ENCODE peak calls at places on chromosomes 4 and X, in eight cellular contexts. One of them, this sample, is unnamed. For H3K36me3, the result is how much of the 10 kb centered on the place peaks cover.

GRCh38 chrX:39601193-39602085 is 496.3 kb downstream of the BCOR start:
- DNase-seq in psoas muscle: no peak
- DNase-seq in IMR-90: no peak
- DNase-seq in mucosa of descending colon: no peak
- DNase-seq in GM23338: no peak
- DNase-seq in Peyer's patch: no peak
- DNase-seq in astrocyte: no peak
- DNase-seq in lower lobe of right lung: no peak
- DNase-seq in this sample: no peak

GRCh38 chr4:81069706-81070331 is 39.3 kb downstream of the BMP3 start:
- DNase-seq in mucosa of descending colon: peak
- DNase-seq in lower lobe of right lung: no peak
- DNase-seq in psoas muscle: no peak
- DNase-seq in GM23338: peak
- DNase-seq in astrocyte: peak
- DNase-seq in IMR-90: peak
- DNase-seq in Peyer's patch: peak
- DNase-seq in this sample: peak

GRCh38 chr4:113537183-113537977 is 224.2 kb downstream of the CAMK2D start:
- DNase-seq in lower lobe of right lung: no peak
- DNase-seq in mucosa of descending colon: no peak
- DNase-seq in psoas muscle: no peak
- DNase-seq in IMR-90: no peak
- DNase-seq in GM23338: no peak
- DNase-seq in Peyer's patch: no peak
- DNase-seq in astrocyte: no peak
- DNase-seq in this sample: no peak

GRCh38 chr4:133320576-133321170 is 171.6 kb downstream of the PCDH10 start:
- DNase-seq in IMR-90: peak
- DNase-seq in Peyer's patch: no peak
- DNase-seq in GM23338: peak
- DNase-seq in astrocyte: peak
- DNase-seq in psoas muscle: no peak
- DNase-seq in mucosa of descending colon: peak
- DNase-seq in lower lobe of right lung: no peak
- DNase-seq in this sample: no peak

GRCh38 chr4:13492752-13493151 is 8.6 kb upstream of the RAB28 start:
- DNase-seq in Peyer's patch: no peak
- DNase-seq in psoas muscle: no peak
- DNase-seq in mucosa of descending colon: no peak
- DNase-seq in lower lobe of right lung: no peak
- DNase-seq in astrocyte: no peak
- DNase-seq in GM23338: no peak
- DNase-seq in IMR-90: no peak
- DNase-seq in this sample: no peak

GRCh38 chr4:128556756-128557155 is 252.7 kb upstream of the JADE1 start:
- DNase-seq in mucosa of descending colon: no peak
- DNase-seq in Peyer's patch: no peak
- DNase-seq in lower lobe of right lung: no peak
- DNase-seq in IMR-90: no peak
- DNase-seq in GM23338: no peak
- DNase-seq in psoas muscle: no peak
- DNase-seq in astrocyte: peak
- DNase-seq in this sample: no peak

GRCh38 chrX:135437867-135438733 is 16.4 kb downstream of the SMIM10L2A start:
- DNase-seq in IMR-90: no peak
- DNase-seq in lower lobe of right lung: no peak
- DNase-seq in mucosa of descending colon: no peak
- DNase-seq in psoas muscle: no peak
- DNase-seq in GM23338: peak
- DNase-seq in astrocyte: no peak
- DNase-seq in Peyer's patch: no peak
- DNase-seq in this sample: no peak

GRCh38 chrX:126238220-126238619 is 72.1 kb upstream of the DCAF12L2 start:
- DNase-seq in mucosa of descending colon: no peak
- DNase-seq in lower lobe of right lung: no peak
- DNase-seq in Peyer's patch: no peak
- DNase-seq in astrocyte: no peak
- DNase-seq in GM23338: no peak
- DNase-seq in psoas muscle: no peak
- DNase-seq in IMR-90: no peak
- DNase-seq in this sample: no peak

GRCh38 chrX:72060196-72060974 is 71.3 kb downstream of the RTL5 start:
- DNase-seq in mucosa of descending colon: no peak
- DNase-seq in IMR-90: peak
- DNase-seq in psoas muscle: no peak
- DNase-seq in GM23338: peak
- DNase-seq in Peyer's patch: no peak
- DNase-seq in astrocyte: no peak
- DNase-seq in lower lobe of right lung: no peak
- DNase-seq in this sample: no peak

GRCh38 chrX:31126205-31126604 is 54.4 kb upstream of the FTHL17 start:
- DNase-seq in IMR-90: peak
- DNase-seq in psoas muscle: no peak
- DNase-seq in GM23338: peak
- DNase-seq in astrocyte: peak
- DNase-seq in mucosa of descending colon: no peak
- DNase-seq in lower lobe of right lung: no peak
- DNase-seq in Peyer's patch: no peak
- DNase-seq in this sample: no peak

GRCh38 chrX:31132803-31133202 is 61.0 kb upstream of the FTHL17 start:
- DNase-seq in GM23338: no peak
- DNase-seq in lower lobe of right lung: no peak
- DNase-seq in IMR-90: no peak
- DNase-seq in psoas muscle: no peak
- DNase-seq in Peyer's patch: no peak
- DNase-seq in mucosa of descending colon: no peak
- DNase-seq in astrocyte: no peak
- DNase-seq in this sample: no peak

GRCh38 chrX:31130457-31131215 is 58.8 kb upstream of the FTHL17 start:
- DNase-seq in lower lobe of right lung: no peak
- DNase-seq in mucosa of descending colon: no peak
- DNase-seq in IMR-90: no peak
- DNase-seq in Peyer's patch: no peak
- DNase-seq in GM23338: no peak
- DNase-seq in psoas muscle: no peak
- DNase-seq in astrocyte: no peak
- DNase-seq in this sample: no peak

GRCh38 chrX:31127716-31128115 is 55.9 kb upstream of the FTHL17 start:
- DNase-seq in GM23338: no peak
- DNase-seq in mucosa of descending colon: no peak
- DNase-seq in psoas muscle: no peak
- DNase-seq in lower lobe of right lung: no peak
- DNase-seq in IMR-90: no peak
- DNase-seq in astrocyte: no peak
- DNase-seq in Peyer's patch: no peak
- DNase-seq in this sample: no peak

GRCh38 chrX:31128849-31129248 is 57.0 kb upstream of the FTHL17 start:
- DNase-seq in mucosa of descending colon: no peak
- DNase-seq in IMR-90: no peak
- DNase-seq in psoas muscle: no peak
- DNase-seq in lower lobe of right lung: no peak
- DNase-seq in astrocyte: no peak
- DNase-seq in GM23338: no peak
- DNase-seq in Peyer's patch: no peak
- DNase-seq in this sample: no peak
- H3K36me3 ChIP-seq in mucosa of descending colon: under half
- H3K36me3 ChIP-seq in IMR-90: under half
- H3K36me3 ChIP-seq in psoas muscle: under half
- H3K36me3 ChIP-seq in lower lobe of right lung: under half
- H3K36me3 ChIP-seq in astrocyte: under half
- H3K36me3 ChIP-seq in GM23338: under half
- H3K36me3 ChIP-seq in Peyer's patch: under half
- H3K36me3 ChIP-seq in this sample: under half

DNA sequence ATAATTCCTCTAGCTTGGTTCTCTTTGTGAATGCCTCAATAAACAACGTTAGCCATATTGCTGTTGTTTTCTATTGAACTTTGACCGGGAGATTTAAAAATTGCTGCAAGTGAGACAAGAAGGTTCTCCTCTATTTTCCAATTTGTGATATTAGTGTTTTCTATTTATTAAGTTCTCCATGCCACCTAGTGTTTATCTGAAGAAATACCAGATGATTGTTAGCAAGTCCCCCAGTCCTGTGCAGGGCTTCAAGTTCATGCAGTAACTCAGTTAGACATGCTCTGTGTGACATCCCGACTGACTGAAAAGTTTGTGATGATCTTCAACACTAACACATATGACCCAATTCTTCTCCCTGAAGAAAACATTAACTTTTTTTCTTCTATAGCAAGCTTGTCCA is 31.5 kb upstream of the TFDP3 start:
- DNase-seq in IMR-90: no peak
- DNase-seq in lower lobe of right lung: no peak
- DNase-seq in GM23338: no peak
- DNase-seq in Peyer's patch: no peak
- DNase-seq in psoas muscle: no peak
- DNase-seq in astrocyte: no peak
- DNase-seq in mucosa of descending colon: no peak
- DNase-seq in this sample: no peak
- TF ChIP-seq CTCF in IMR-90: peak
- TF ChIP-seq CTCF in lower lobe of right lung: no peak
- TF ChIP-seq CTCF in GM23338: no peak
- TF ChIP-seq CTCF in Peyer's patch: no peak
- TF ChIP-seq CTCF in psoas muscle: no peak
- TF ChIP-seq CTCF in astrocyte: no peak
- TF ChIP-seq CTCF in mucosa of descending colon: no peak
- TF ChIP-seq CTCF in this sample: no peak

GRCh38 chrX:133005038-133005437 is 46.6 kb upstream of the HS6ST2 start:
- DNase-seq in lower lobe of right lung: no peak
- DNase-seq in psoas muscle: no peak
- DNase-seq in GM23338: peak
- DNase-seq in astrocyte: peak
- DNase-seq in mucosa of descending colon: no peak
- DNase-seq in Peyer's patch: no peak
- DNase-seq in IMR-90: peak
- DNase-seq in this sample: no peak

GRCh38 chrX:133007458-133007857 is 49.0 kb upstream of the HS6ST2 start:
- DNase-seq in lower lobe of right lung: no peak
- DNase-seq in astrocyte: no peak
- DNase-seq in IMR-90: no peak
- DNase-seq in mucosa of descending colon: no peak
- DNase-seq in Peyer's patch: no peak
- DNase-seq in GM23338: no peak
- DNase-seq in psoas muscle: no peak
- DNase-seq in this sample: no peak

GRCh38 chrX:133005616-133006015 is 47.2 kb upstream of the HS6ST2 start:
- DNase-seq in GM23338: no peak
- DNase-seq in IMR-90: no peak
- DNase-seq in astrocyte: no peak
- DNase-seq in Peyer's patch: no peak
- DNase-seq in lower lobe of right lung: no peak
- DNase-seq in mucosa of descending colon: no peak
- DNase-seq in psoas muscle: no peak
- DNase-seq in this sample: no peak
- H3K4me3 ChIP-seq in GM23338: no peak
- H3K4me3 ChIP-seq in IMR-90: no peak
- H3K4me3 ChIP-seq in astrocyte: no peak
- H3K4me3 ChIP-seq in Peyer's patch: no peak
- H3K4me3 ChIP-seq in lower lobe of right lung: no peak
- H3K4me3 ChIP-seq in mucosa of descending colon: no peak
- H3K4me3 ChIP-seq in psoas muscle: no peak
- H3K4me3 ChIP-seq in this sample: no peak

GRCh38 chr4:8451440-8452182 is 11.0 kb downstream of the TRMT44 start:
- DNase-seq in mucosa of descending colon: no peak
- DNase-seq in Peyer's patch: no peak
- DNase-seq in psoas muscle: no peak
- DNase-seq in GM23338: no peak
- DNase-seq in IMR-90: no peak
- DNase-seq in astrocyte: no peak
- DNase-seq in lower lobe of right lung: no peak
- DNase-seq in this sample: no peak
- H3K36me3 ChIP-seq in mucosa of descending colon: under half
- H3K36me3 ChIP-seq in Peyer's patch: under half
- H3K36me3 ChIP-seq in psoas muscle: half or more
- H3K36me3 ChIP-seq in GM23338: under half
- H3K36me3 ChIP-seq in IMR-90: half or more
- H3K36me3 ChIP-seq in astrocyte: under half
- H3K36me3 ChIP-seq in lower lobe of right lung: half or more
- H3K36me3 ChIP-seq in this sample: under half

This sample was measured in GM06990.